ENCODE peak calls at places on chromosomes 3 and 15, in four cellular contexts. One of them, this sample, is unnamed.

GRCh38 chr3:42376397-42376798 is 34.0 kb downstream of the LYZL4 start:
- DNase-seq in heart left ventricle: peak; percentile 37
- DNase-seq in mesenchymal stem cell: peak; percentile 5
- DNase-seq in uterus: peak; percentile 24
- DNase-seq in this sample: peak; percentile 8

GRCh38 chr3:98980915-98981596 is 79.6 kb upstream of the DCBLD2 start:
- DNase-seq in heart left ventricle: no peak
- DNase-seq in mesenchymal stem cell: peak; percentile 82
- DNase-seq in uterus: no peak
- DNase-seq in this sample: no peak

GRCh38 chr3:23950303-23950702 is 5.2 kb downstream of the NR1D2 start:
- DNase-seq in heart left ventricle: no peak
- DNase-seq in mesenchymal stem cell: peak; percentile 48
- DNase-seq in uterus: no peak
- DNase-seq in this sample: no peak

GRCh38 chr3:183116051-183116614 is 16.8 kb upstream of the MCCC1 start:
- DNase-seq in heart left ventricle: no peak
- DNase-seq in mesenchymal stem cell: no peak
- DNase-seq in uterus: no peak
- DNase-seq in this sample: peak; percentile 89

GRCh38 chr3:10173926-10174435 is 9.3 kb downstream of the IRAK2 start:
- DNase-seq in heart left ventricle: peak; percentile 84
- DNase-seq in mesenchymal stem cell: peak; percentile 99
- DNase-seq in uterus: peak; percentile 65
- DNase-seq in this sample: no peak

GRCh38 chr3:150248116-150248864 is 159.8 kb upstream of the TSC22D2 start:
- DNase-seq in heart left ventricle: no peak
- DNase-seq in mesenchymal stem cell: peak; percentile 88
- DNase-seq in uterus: peak; percentile 36
- DNase-seq in this sample: no peak

GRCh38 chr3:430186-430585 is 233.6 kb downstream of the CHL1 start:
- DNase-seq in heart left ventricle: no peak
- DNase-seq in mesenchymal stem cell: no peak
- DNase-seq in uterus: no peak
- DNase-seq in this sample: no peak

GRCh38 chr15:37106490-37107001 is 6.2 kb upstream of the MEIS2 start:
- DNase-seq in heart left ventricle: peak; percentile 45
- DNase-seq in mesenchymal stem cell: peak; percentile 68
- DNase-seq in uterus: peak; percentile 72
- DNase-seq in this sample: peak; percentile 7

GRCh38 chr15:22866066-22866465 is 27.6 kb downstream of the NIPA2 start:
- DNase-seq in heart left ventricle: no peak
- DNase-seq in mesenchymal stem cell: peak; percentile 45
- DNase-seq in uterus: no peak
- DNase-seq in this sample: no peak

GRCh38 chr15:65450556-65450955 is 27.8 kb upstream of the IGDCC4 start:
- DNase-seq in heart left ventricle: no peak
- DNase-seq in mesenchymal stem cell: no peak
- DNase-seq in uterus: no peak
- DNase-seq in this sample: no peak

GRCh38 chr3:55854395-55854994 is 367.4 kb upstream of the WNT5A start:
- DNase-seq in heart left ventricle: no peak
- DNase-seq in mesenchymal stem cell: peak; percentile 71
- DNase-seq in uterus: no peak
- DNase-seq in this sample: no peak

GRCh38 chr15:56698268-56698667 is 35.0 kb downstream of the ZNF280D start:
- DNase-seq in heart left ventricle: no peak
- DNase-seq in mesenchymal stem cell: no peak
- DNase-seq in uterus: no peak
- DNase-seq in this sample: no peak

GRCh38 chr15:75640483-75641175 is 605 bp upstream of the IMP3 start:
- DNase-seq in heart left ventricle: no peak
- DNase-seq in mesenchymal stem cell: peak; percentile 50
- DNase-seq in uterus: no peak
- DNase-seq in this sample: peak; percentile 87

GRCh38 chr3:120214161-120214560 is 70.9 kb downstream of the GPR156 start:
- DNase-seq in heart left ventricle: no peak
- DNase-seq in mesenchymal stem cell: peak; percentile 9
- DNase-seq in uterus: no peak
- DNase-seq in this sample: no peak

GRCh38 chr3:187291001-187291511 is 481 bp downstream of the MASP1 start:
- DNase-seq in heart left ventricle: no peak
- DNase-seq in mesenchymal stem cell: peak; percentile 81
- DNase-seq in uterus: peak; percentile 43
- DNase-seq in this sample: no peak

GRCh38 chr15:58549013-58549779 is 117.4 kb downstream of the LIPC start:
- DNase-seq in heart left ventricle: no peak
- DNase-seq in mesenchymal stem cell: peak; percentile 83
- DNase-seq in uterus: no peak
- DNase-seq in this sample: no peak

GRCh38 chr3:38834110-38834509 is 18.1 kb upstream of the SCN10A start:
- DNase-seq in heart left ventricle: peak; percentile 78
- DNase-seq in mesenchymal stem cell: peak; percentile 81
- DNase-seq in uterus: peak; percentile 43
- DNase-seq in this sample: no peak

GRCh38 chr15:76056931-76057330 is 2.9 kb upstream of the TMEM266 start:
- DNase-seq in heart left ventricle: no peak
- DNase-seq in mesenchymal stem cell: no peak
- DNase-seq in uterus: no peak
- DNase-seq in this sample: no peak

GRCh38 chr3:195921334-195921771 is 13.0 kb upstream of the TNK2 start:
- DNase-seq in heart left ventricle: no peak
- DNase-seq in mesenchymal stem cell: no peak
- DNase-seq in uterus: no peak
- DNase-seq in this sample: no peak

GRCh38 chr3:14520967-14521366 is 19.2 kb downstream of the GRIP2 start:
- DNase-seq in heart left ventricle: no peak
- DNase-seq in mesenchymal stem cell: no peak
- DNase-seq in uterus: no peak
- DNase-seq in this sample: no peak

GRCh38 chr3:62233065-62233464 is 140.3 kb downstream of the FEZF2 start:
- DNase-seq in heart left ventricle: no peak
- DNase-seq in mesenchymal stem cell: no peak
- DNase-seq in uterus: no peak
- DNase-seq in this sample: no peak

GRCh38 chr3:39255503-39256325 is 24.1 kb downstream of the CX3CR1 start:
- DNase-seq in heart left ventricle: peak; percentile 42
- DNase-seq in mesenchymal stem cell: no peak
- DNase-seq in uterus: no peak
- DNase-seq in this sample: no peak

GRCh38 chr3:179750720-179751328 is 98.0 kb downstream of the USP13 start:
- DNase-seq in heart left ventricle: no peak
- DNase-seq in mesenchymal stem cell: peak; percentile 45
- DNase-seq in uterus: no peak
- DNase-seq in this sample: peak; percentile 19

GRCh38 chr3:37138816-37139215 is 35.6 kb downstream of the LRRFIP2 start:
- DNase-seq in heart left ventricle: no peak
- DNase-seq in mesenchymal stem cell: no peak
- DNase-seq in uterus: no peak
- DNase-seq in this sample: no peak

GRCh38 chr15:39624806-39625205 is 43.9 kb downstream of the THBS1 start:
- DNase-seq in heart left ventricle: peak; percentile 71
- DNase-seq in mesenchymal stem cell: peak; percentile 94
- DNase-seq in uterus: peak; percentile 27
- DNase-seq in this sample: no peak

GRCh38 chr15:49315543-49315942 is 107.5 kb upstream of the FGF7 start:
- DNase-seq in heart left ventricle: no peak
- DNase-seq in mesenchymal stem cell: no peak
- DNase-seq in uterus: no peak
- DNase-seq in this sample: no peak

GRCh38 chr3:171974986-171975837 is 64.2 kb upstream of the FNDC3B start:
- DNase-seq in heart left ventricle: no peak
- DNase-seq in mesenchymal stem cell: peak; percentile 86
- DNase-seq in uterus: no peak
- DNase-seq in this sample: no peak
- H3K4me3 ChIP-seq in heart left ventricle: no peak overlapping the region
- H3K4me3 ChIP-seq in mesenchymal stem cell: no peak overlapping the region
- H3K4me3 ChIP-seq in uterus: no peak overlapping the region
- H3K4me3 ChIP-seq in this sample: no peak overlapping the region

DNA sequence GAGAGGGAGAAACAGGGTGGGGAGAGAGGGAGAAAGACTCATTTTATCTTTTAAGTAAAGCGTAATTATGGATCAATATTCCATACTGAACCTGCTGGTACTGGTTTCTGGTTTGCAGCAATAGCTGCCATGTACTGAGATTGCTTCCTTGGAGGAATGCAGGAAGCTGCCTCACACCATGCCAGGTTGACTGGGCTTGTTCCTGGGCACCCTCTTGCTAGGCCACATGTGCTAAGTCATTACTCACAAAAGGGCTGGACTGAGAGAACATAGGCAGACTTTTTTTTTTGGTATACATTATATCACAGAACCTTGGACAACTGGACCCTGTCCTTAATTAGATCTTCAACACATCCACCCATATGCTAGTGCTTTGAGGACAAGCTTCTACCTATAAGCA is 193.4 kb downstream of the ZNF621 start:
- DNase-seq in heart left ventricle: no peak
- DNase-seq in mesenchymal stem cell: no peak
- DNase-seq in uterus: no peak
- DNase-seq in this sample: no peak
- H3K4me3 ChIP-seq in heart left ventricle: no peak overlapping the region
- H3K4me3 ChIP-seq in mesenchymal stem cell: no peak overlapping the region
- H3K4me3 ChIP-seq in uterus: no peak overlapping the region
- H3K4me3 ChIP-seq in this sample: no peak overlapping the region

DNA sequence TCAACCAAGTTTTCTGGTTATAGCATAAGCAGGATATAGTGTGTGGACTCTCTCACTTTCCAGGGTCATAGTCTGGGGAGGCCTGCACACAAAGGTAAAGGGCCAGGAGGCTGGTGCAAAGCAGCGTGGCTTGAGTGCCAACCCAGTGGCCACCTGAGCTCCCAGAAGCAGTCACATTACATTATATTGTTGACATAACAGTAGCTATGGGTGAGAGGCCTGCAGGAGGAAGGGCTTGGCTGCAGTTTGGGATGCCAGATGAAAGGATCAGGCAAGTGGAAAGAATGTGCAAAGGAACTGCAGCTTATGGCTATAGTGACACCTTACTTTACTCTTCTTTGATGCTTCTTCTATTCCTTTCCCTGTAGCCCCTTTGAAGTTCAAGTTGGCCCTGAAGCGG is 96.5 kb downstream of the FLNB start:
- DNase-seq in heart left ventricle: no peak
- DNase-seq in mesenchymal stem cell: no peak
- DNase-seq in uterus: no peak
- DNase-seq in this sample: no peak
- H3K4me3 ChIP-seq in heart left ventricle: no peak overlapping the region
- H3K4me3 ChIP-seq in mesenchymal stem cell: no peak overlapping the region
- H3K4me3 ChIP-seq in uterus: no peak overlapping the region
- H3K4me3 ChIP-seq in this sample: no peak overlapping the region

GRCh38 chr3:27422617-27423016 is 53.4 kb upstream of the NEK10 start:
- DNase-seq in heart left ventricle: no peak
- DNase-seq in mesenchymal stem cell: no peak
- DNase-seq in uterus: no peak
- DNase-seq in this sample: no peak

GRCh38 chr3:27428446-27428845 is 55.7 kb downstream of the SLC4A7 start:
- DNase-seq in heart left ventricle: no peak
- DNase-seq in mesenchymal stem cell: no peak
- DNase-seq in uterus: no peak
- DNase-seq in this sample: no peak

GRCh38 chr3:27425896-27426565 is 56.8 kb upstream of the NEK10 start:
- DNase-seq in heart left ventricle: no peak
- DNase-seq in mesenchymal stem cell: no peak
- DNase-seq in uterus: no peak
- DNase-seq in this sample: no peak

GRCh38 chr3:27426926-27427325 is 57.3 kb downstream of the SLC4A7 start:
- DNase-seq in heart left ventricle: no peak
- DNase-seq in mesenchymal stem cell: no peak
- DNase-seq in uterus: no peak
- DNase-seq in this sample: no peak

DNA sequence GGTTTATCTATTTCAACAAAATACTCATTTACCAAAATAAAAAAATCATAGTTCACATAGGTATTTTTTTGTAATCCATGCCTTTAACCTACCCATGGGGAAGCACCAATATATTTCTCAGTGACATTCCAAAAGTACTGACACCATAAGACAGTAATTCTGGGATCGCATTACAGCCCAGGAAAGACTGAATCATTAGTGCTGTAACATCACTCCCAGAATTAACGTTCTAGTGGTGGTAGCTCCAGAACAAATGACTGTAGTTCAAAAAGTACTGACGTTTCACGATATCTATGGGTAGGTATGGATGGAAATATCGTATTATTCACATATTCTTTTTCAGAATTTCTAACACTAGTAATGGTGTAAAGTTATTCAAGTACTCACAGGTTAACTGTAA is 54.3 kb upstream of the NEK10 start:
- DNase-seq in heart left ventricle: no peak
- DNase-seq in mesenchymal stem cell: peak; percentile 46
- DNase-seq in uterus: no peak
- DNase-seq in this sample: no peak
- H3K4me3 ChIP-seq in heart left ventricle: no peak overlapping the region
- H3K4me3 ChIP-seq in mesenchymal stem cell: no peak overlapping the region
- H3K4me3 ChIP-seq in uterus: no peak overlapping the region
- H3K4me3 ChIP-seq in this sample: no peak overlapping the region

GRCh38 chr3:171457263-171458055 is 2.7 kb downstream of the TNIK start:
- DNase-seq in heart left ventricle: no peak
- DNase-seq in mesenchymal stem cell: peak; percentile 17
- DNase-seq in uterus: no peak
- DNase-seq in this sample: no peak
- H3K4me3 ChIP-seq in heart left ventricle: peak overlapping the region; percentile 74
- H3K4me3 ChIP-seq in mesenchymal stem cell: peak overlapping the region; percentile 63
- H3K4me3 ChIP-seq in uterus: no peak overlapping the region
- H3K4me3 ChIP-seq in this sample: no peak overlapping the region

DNA sequence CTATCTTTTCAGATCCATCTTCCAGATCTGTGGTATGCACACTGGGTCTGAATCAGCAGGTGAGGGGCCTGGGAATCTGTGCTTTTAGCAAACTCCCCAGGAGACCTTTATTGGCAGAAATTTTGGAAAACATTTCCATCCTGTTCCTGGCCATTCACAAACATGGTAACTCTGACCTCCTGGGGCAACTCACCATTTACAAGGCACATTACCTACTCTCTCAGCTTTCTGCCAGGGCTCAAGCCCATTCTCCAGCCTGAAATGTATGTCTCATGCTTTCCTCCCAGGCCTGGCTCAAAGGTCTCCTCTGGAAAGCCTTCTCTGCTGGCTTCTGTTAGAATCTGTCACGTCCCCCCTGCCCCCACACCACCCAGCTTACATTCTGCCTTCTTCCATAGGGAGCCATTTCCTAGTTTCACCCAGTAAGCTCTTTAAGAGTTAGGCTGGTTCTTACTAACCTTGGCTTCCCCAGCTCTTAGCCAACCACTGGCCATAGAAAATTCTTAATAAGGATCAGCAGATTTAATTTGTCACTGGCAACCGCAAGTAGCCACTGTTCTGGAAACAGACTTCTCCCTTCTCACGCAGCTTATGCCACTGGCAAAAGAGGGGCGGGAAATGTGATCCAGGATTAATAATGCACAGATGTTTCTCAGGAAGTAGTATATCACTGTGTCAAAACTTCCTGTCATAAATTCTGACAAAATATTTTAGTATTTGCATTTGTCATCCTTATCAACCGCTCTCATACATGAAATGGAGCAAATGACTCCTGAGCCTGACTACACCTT is 55.0 kb downstream of the RORA start:
- DNase-seq in heart left ventricle: no peak
- DNase-seq in mesenchymal stem cell: peak; percentile 5
- DNase-seq in uterus: no peak
- DNase-seq in this sample: no peak
- H3K4me3 ChIP-seq in heart left ventricle: no peak overlapping the region
- H3K4me3 ChIP-seq in mesenchymal stem cell: no peak overlapping the region
- H3K4me3 ChIP-seq in uterus: no peak overlapping the region
- H3K4me3 ChIP-seq in this sample: no peak overlapping the region

This sample was measured in Jurkat, Clone E6-1.